ENCODE peak calls at places on chromosomes 5 and 9, in nine cellular contexts. O, G, J, P, L, V, W, T and K are unnamed samples.
A peak's percentile ranks its signal among the peaks of the same experiment; 100 is the strongest.

GRCh38 chr5:134819404-134819963 is 26.3 kb upstream of the C5orf24 start:
- DNase-seq in V (no peak), T (no peak), G (no peak), W (no peak), O (no peak), P (no peak), L (no peak), J (no peak), K (no peak)

GRCh38 chr5:107425541-107426031 is 245.2 kb downstream of the EFNA5 start:
- DNase-seq in L (no peak), V (no peak), J (no peak), W (no peak), G (peak; percentile 84), T (peak; percentile 82), O (no peak), P (no peak), K (no peak)

GRCh38 chr9:135503371-135504261 is 3.1 kb downstream of the MRPS2 start:
- DNase-seq in O (no peak), J (no peak), W (no peak), T (no peak), G (no peak), V (no peak), L (no peak), P (no peak), K (no peak)

GRCh38 chr9:84939766-84940165 is 270.2 kb downstream of the NTRK2 start:
- DNase-seq in W (no peak), J (no peak), O (no peak), V (no peak), T (no peak), L (no peak), P (no peak), G (peak; percentile 29), K (no peak)

GRCh38 chr5:3741372-3741770 is 145.7 kb downstream of the IRX1 start:
- DNase-seq in W (no peak), O (no peak), V (no peak), T (no peak), J (no peak), L (no peak), P (no peak), G (peak; percentile 51), K (no peak)

GRCh38 chr5:118692811-118693342 is 295.5 kb downstream of the DTWD2 start:
- DNase-seq in O (no peak), V (no peak), T (no peak), W (no peak), J (no peak), G (no peak), L (no peak), P (no peak), K (no peak)

GRCh38 chr9:114361542-114361941 is 26.2 kb downstream of the AKNA start:
- DNase-seq in P (no peak), O (no peak), G (no peak), T (no peak), J (no peak), L (no peak), W (no peak), V (no peak), K (no peak)

GRCh38 chr9:130857864-130858730 is 23.0 kb downstream of the ABL1 start:
- DNase-seq in J (no peak), V (no peak), O (no peak), P (no peak), T (peak; percentile 91), L (no peak), G (no peak), W (no peak), K (no peak)

GRCh38 chr5:10250804-10251276 is 760 bp downstream of the CCT5 start:
- DNase-seq in J (no peak), P (peak; percentile 24), W (no peak), T (peak; percentile 34), G (peak; percentile 41), V (no peak), L (peak; percentile 9), O (no peak), K (peak; percentile 13)

GRCh38 chr5:98319299-98320011 is 454.0 kb upstream of the RGMB start:
- DNase-seq in G (no peak), W (no peak), J (no peak), P (no peak), O (no peak), T (no peak), V (no peak), L (no peak), K (no peak)

GRCh38 chr9:69535911-69536310 is 136.3 kb downstream of the APBA1 start:
- DNase-seq in L (no peak), W (no peak), J (no peak), P (no peak), V (no peak), T (peak; percentile 25), O (no peak), G (no peak), K (no peak)